ENCODE peak calls at places on chromosomes 13 and 19, in four cellular contexts. One of them, this sample, is unnamed.

GRCh38 chr19:41221514-41222205 is 2.6 kb downstream of the AXL start:
- DNase-seq in upper lobe of left lung: no peak
- DNase-seq in GM23338: no peak
- DNase-seq in sigmoid colon: no peak
- DNase-seq in this sample: no peak

GRCh38 chr13:111304603-111305289 is 15.7 kb upstream of the TEX29 start:
- DNase-seq in upper lobe of left lung: no peak
- DNase-seq in sigmoid colon: no peak
- DNase-seq in GM23338: no peak
- DNase-seq in this sample: no peak

GRCh38 chr19:40363128-40363527 is 14.6 kb downstream of the PLD3 start:
- DNase-seq in sigmoid colon: no peak
- DNase-seq in GM23338: no peak
- DNase-seq in upper lobe of left lung: no peak
- DNase-seq in this sample: no peak

GRCh38 chr13:43698743-43699142 is 88.0 kb downstream of the ENOX1 start:
- DNase-seq in GM23338: no peak
- DNase-seq in upper lobe of left lung: no peak
- DNase-seq in sigmoid colon: no peak
- DNase-seq in this sample: no peak

GRCh38 chr19:48967346-48968178 is 2.5 kb downstream of the FTL start:
- DNase-seq in upper lobe of left lung: peak
- DNase-seq in sigmoid colon: peak
- DNase-seq in GM23338: no peak
- DNase-seq in this sample: peak

GRCh38 chr13:71871844-71872243 is 4.8 kb upstream of the DACH1 start:
- DNase-seq in sigmoid colon: no peak
- DNase-seq in upper lobe of left lung: no peak
- DNase-seq in GM23338: no peak
- DNase-seq in this sample: no peak

GRCh38 chr19:7419777-7420439 is 68.9 kb downstream of the PEX11G start:
- DNase-seq in upper lobe of left lung: no peak
- DNase-seq in sigmoid colon: no peak
- DNase-seq in GM23338: no peak
- DNase-seq in this sample: no peak

GRCh38 chr19:58572818-58573657 is at the start of gene MZF1:
- DNase-seq in sigmoid colon: peak
- DNase-seq in upper lobe of left lung: peak
- DNase-seq in GM23338: peak
- DNase-seq in this sample: peak

GRCh38 chr13:107680115-107680514 is 535.2 kb downstream of the LIG4 start:
- DNase-seq in sigmoid colon: no peak
- DNase-seq in GM23338: no peak
- DNase-seq in upper lobe of left lung: no peak
- DNase-seq in this sample: no peak

DNA sequence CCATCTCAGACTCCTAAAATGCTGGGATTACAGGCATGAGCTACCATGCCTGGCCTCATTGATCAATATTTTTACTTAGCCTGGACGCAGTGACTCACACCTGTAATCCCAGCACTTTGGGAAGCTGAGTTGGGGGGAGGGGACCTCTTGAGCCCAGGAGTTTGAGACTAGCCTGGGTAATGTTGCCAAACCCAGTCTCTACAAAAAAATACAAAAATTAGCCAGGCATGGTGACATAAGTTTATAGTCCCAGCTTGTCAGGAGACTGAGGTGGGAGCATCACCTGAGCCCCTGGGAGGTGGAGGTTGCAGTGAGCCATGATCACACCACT is 1.9 kb downstream of the SAE1 start:
- DNase-seq in sigmoid colon: no peak
- DNase-seq in upper lobe of left lung: no peak
- DNase-seq in GM23338: no peak
- DNase-seq in this sample: no peak
- H3K4me3 ChIP-seq in sigmoid colon: no peak
- H3K4me3 ChIP-seq in upper lobe of left lung: no peak
- H3K4me3 ChIP-seq in GM23338: peak
- H3K4me3 ChIP-seq in this sample: no peak

GRCh38 chr13:98557934-98558630 is 18.8 kb downstream of the STK24 start:
- DNase-seq in upper lobe of left lung: no peak
- DNase-seq in sigmoid colon: peak
- DNase-seq in GM23338: no peak
- DNase-seq in this sample: no peak
- H3K27ac ChIP-seq in upper lobe of left lung: no peak
- H3K27ac ChIP-seq in sigmoid colon: peak
- H3K27ac ChIP-seq in GM23338: peak
- H3K27ac ChIP-seq in this sample: no peak

GRCh38 chr19:33275559-33275932 is 26.8 kb downstream of the CEBPA start:
- DNase-seq in GM23338: no peak
- DNase-seq in sigmoid colon: no peak
- DNase-seq in upper lobe of left lung: no peak
- DNase-seq in this sample: peak

GRCh38 chr19:33274663-33275558 is 27.4 kb downstream of the CEBPA start:
- DNase-seq in upper lobe of left lung: no peak
- DNase-seq in GM23338: no peak
- DNase-seq in sigmoid colon: no peak
- DNase-seq in this sample: peak

GRCh38 chr19:33275933-33276619 is 26.3 kb downstream of the CEBPA start:
- DNase-seq in sigmoid colon: no peak
- DNase-seq in GM23338: no peak
- DNase-seq in upper lobe of left lung: no peak
- DNase-seq in this sample: peak

GRCh38 chr19:33273065-33273736 is 29.1 kb downstream of the CEBPA start:
- DNase-seq in GM23338: no peak
- DNase-seq in upper lobe of left lung: no peak
- DNase-seq in sigmoid colon: no peak
- DNase-seq in this sample: peak

GRCh38 chr19:33273881-33274662 is 28.3 kb downstream of the CEBPA start:
- DNase-seq in upper lobe of left lung: peak
- DNase-seq in GM23338: no peak
- DNase-seq in sigmoid colon: no peak
- DNase-seq in this sample: peak
- TF ChIP-seq POLR2AphosphoS5 in upper lobe of left lung: no peak
- TF ChIP-seq POLR2AphosphoS5 in GM23338: no peak
- TF ChIP-seq POLR2AphosphoS5 in sigmoid colon: no peak
- TF ChIP-seq POLR2AphosphoS5 in this sample: no peak

GRCh38 chr13:21671793-21672680 is 1.2 kb downstream of the FGF9 start:
- DNase-seq in GM23338: peak
- DNase-seq in sigmoid colon: no peak
- DNase-seq in upper lobe of left lung: no peak
- DNase-seq in this sample: no peak
- H3K4me3 ChIP-seq in GM23338: peak
- H3K4me3 ChIP-seq in sigmoid colon: no peak
- H3K4me3 ChIP-seq in upper lobe of left lung: peak
- H3K4me3 ChIP-seq in this sample: peak

GRCh38 chr13:52067237-52067636 is 42.7 kb downstream of the UTP14C start:
- DNase-seq in upper lobe of left lung: no peak
- DNase-seq in sigmoid colon: no peak
- DNase-seq in GM23338: peak
- DNase-seq in this sample: no peak

DNA sequence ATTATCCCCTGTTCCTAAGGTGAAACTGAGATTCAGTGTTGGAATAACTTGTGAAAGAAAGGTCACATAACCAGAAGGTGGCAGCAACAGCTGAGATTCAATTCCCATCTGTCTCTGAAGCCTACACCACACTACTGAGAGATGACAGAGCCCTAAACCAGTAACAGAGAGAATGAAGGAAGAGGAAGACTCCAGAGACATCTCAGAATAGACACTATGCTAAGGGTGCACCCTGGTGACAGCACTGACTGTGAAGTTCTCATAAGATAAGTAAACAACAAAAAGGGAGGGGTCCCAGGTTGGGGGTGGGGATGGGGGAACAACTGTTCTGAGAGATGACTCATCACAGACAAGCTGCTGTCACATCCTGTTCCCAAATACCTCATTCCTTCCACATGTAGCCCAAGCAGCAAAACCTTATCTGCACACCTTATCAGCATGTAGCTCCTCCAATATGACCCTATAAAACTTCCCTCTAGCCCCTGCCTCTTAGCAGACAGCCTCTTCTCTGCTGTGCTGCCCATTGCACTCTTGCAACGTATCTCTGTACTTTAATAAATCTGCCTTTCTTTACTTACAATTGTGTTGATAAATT is 46.5 kb downstream of the UTP14C start:
- DNase-seq in upper lobe of left lung: no peak
- DNase-seq in sigmoid colon: no peak
- DNase-seq in GM23338: no peak
- DNase-seq in this sample: no peak
- H3K27ac ChIP-seq in upper lobe of left lung: no peak
- H3K27ac ChIP-seq in sigmoid colon: no peak
- H3K27ac ChIP-seq in GM23338: no peak
- H3K27ac ChIP-seq in this sample: no peak

This sample was measured in spleen.